ENCODE peak calls at places on chromosomes 1 and 21, in eight cellular contexts. L is thoracic aorta, O is ascending aorta, F is IMR-90, U is AG04449, N is tibial nerve, B is pancreas, Z is choroid plexus epithelial cell. R is an unnamed sample.

GRCh38 chr1:63122051-63122450 is 200.3 kb upstream of the FOXD3 start:
- DNase-seq in L (no peak), O (no peak), F (no peak), U (no peak), N (no peak), B (no peak), Z (peak), R (peak)

GRCh38 chr21:43805275-43805800 is 16.0 kb downstream of the RRP1 start:
- DNase-seq in L (no peak), O (no peak), F (no peak), U (no peak), N (no peak), B (no peak), Z (no peak), R (no peak)

GRCh38 chr1:247119600-247120407 is 15.6 kb upstream of the ZNF669 start:
- DNase-seq in L (no peak), O (no peak), F (no peak), U (no peak), N (no peak), B (no peak), Z (no peak), R (no peak)

GRCh38 chr1:77889671-77890070 is 1.2 kb downstream of the NEXN start:
- DNase-seq in L (no peak), O (no peak), F (peak), U (no peak), N (no peak), B (no peak), Z (peak), R (peak)

GRCh38 chr21:44020551-44020950 is 8.4 kb downstream of the TRAPPC10 start:
- DNase-seq in L (no peak), O (no peak), F (no peak), U (no peak), N (no peak), B (no peak), Z (no peak), R (no peak)

GRCh38 chr1:51518730-51519047 is 377 bp downstream of the EPS15 start:
- DNase-seq in L (no peak), O (peak), F (peak), U (no peak), N (no peak), B (peak), Z (peak), R (peak)

GRCh38 chr1:29762635-29763034 is 526.3 kb downstream of the PTPRU start:
- DNase-seq in L (no peak), O (no peak), F (no peak), U (no peak), N (no peak), B (no peak), Z (no peak), R (no peak)

GRCh38 chr21:38822754-38823374 is 17.1 kb downstream of the ETS2 start:
- DNase-seq in L (no peak), O (no peak), F (no peak), U (no peak), N (no peak), B (no peak), Z (no peak), R (no peak)

GRCh38 chr1:154837034-154837678 is 32.9 kb downstream of the KCNN3 start:
- DNase-seq in L (no peak), O (no peak), F (no peak), U (no peak), N (no peak), B (no peak), Z (no peak), R (no peak)

GRCh38 chr1:17696417-17697301 is 58.5 kb upstream of the ACTL8 start:
- DNase-seq in L (no peak), O (no peak), F (peak), U (peak), N (peak), B (no peak), Z (peak), R (peak)

GRCh38 chr1:218273757-218274505 is 11.2 kb upstream of the RRP15 start:
- DNase-seq in L (no peak), O (no peak), F (no peak), U (no peak), N (no peak), B (no peak), Z (no peak), R (no peak)

GRCh38 chr1:218353656-218354055 is 8.5 kb downstream of the TGFB2 start:
- DNase-seq in L (no peak), O (no peak), F (no peak), U (no peak), N (no peak), B (no peak), Z (no peak), R (no peak)

GRCh38 chr1:76572229-76572628 is 295.1 kb upstream of the ST6GALNAC5 start:
- DNase-seq in L (no peak), O (no peak), F (no peak), U (no peak), N (no peak), B (no peak), Z (no peak), R (no peak)

GRCh38 chr1:76571248-76571647 is 296.0 kb upstream of the ST6GALNAC5 start:
- DNase-seq in L (no peak), O (no peak), F (no peak), U (no peak), N (no peak), B (no peak), Z (no peak), R (no peak)

DNA sequence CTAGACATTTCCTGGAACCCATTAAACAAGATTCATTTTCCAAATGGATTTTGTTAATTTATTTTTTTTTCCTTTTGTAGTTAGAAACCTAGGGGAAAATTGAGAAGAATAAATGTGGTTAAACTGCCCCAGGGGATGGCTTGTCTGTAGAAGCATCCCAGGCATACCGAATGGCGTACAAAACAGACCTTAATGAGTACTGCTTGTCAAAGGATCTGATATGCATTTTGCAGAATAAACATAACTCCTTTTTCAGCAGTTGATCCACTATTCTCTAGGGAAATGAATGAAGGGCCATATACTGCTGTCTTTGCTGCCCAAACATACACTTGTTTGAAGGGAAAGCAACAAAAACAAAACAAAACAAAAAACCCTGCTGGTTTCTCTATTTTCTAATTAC is 298.4 kb upstream of the ST6GALNAC5 start:
- DNase-seq in L (no peak), O (no peak), F (no peak), U (no peak), N (no peak), B (no peak), Z (no peak), R (no peak)
- H3K4me3 ChIP-seq in L (no peak), O (no peak), F (no peak), U (no peak), N (no peak), B (no peak), Z (no peak), R (no peak)

GRCh38 chr1:173867753-173868265 is at the start of gene GAS5:
- DNase-seq in L (peak), O (peak), F (peak), U (peak), N (peak), B (peak), Z (peak), R (peak)

GRCh38 chr1:173867141-173867752 is 542 bp downstream of the GAS5 start:
- DNase-seq in L (no peak), O (no peak), F (no peak), U (no peak), N (no peak), B (peak), Z (peak), R (no peak)

GRCh38 chr1:173869108-173869359 is 854 bp downstream of the ZBTB37 start:
- DNase-seq in L (no peak), O (no peak), F (no peak), U (no peak), N (no peak), B (no peak), Z (no peak), R (no peak)

GRCh38 chr1:173870252-173871075 is 2.3 kb downstream of the ZBTB37 start:
- DNase-seq in L (no peak), O (no peak), F (no peak), U (no peak), N (no peak), B (peak), Z (no peak), R (no peak)

DNA sequence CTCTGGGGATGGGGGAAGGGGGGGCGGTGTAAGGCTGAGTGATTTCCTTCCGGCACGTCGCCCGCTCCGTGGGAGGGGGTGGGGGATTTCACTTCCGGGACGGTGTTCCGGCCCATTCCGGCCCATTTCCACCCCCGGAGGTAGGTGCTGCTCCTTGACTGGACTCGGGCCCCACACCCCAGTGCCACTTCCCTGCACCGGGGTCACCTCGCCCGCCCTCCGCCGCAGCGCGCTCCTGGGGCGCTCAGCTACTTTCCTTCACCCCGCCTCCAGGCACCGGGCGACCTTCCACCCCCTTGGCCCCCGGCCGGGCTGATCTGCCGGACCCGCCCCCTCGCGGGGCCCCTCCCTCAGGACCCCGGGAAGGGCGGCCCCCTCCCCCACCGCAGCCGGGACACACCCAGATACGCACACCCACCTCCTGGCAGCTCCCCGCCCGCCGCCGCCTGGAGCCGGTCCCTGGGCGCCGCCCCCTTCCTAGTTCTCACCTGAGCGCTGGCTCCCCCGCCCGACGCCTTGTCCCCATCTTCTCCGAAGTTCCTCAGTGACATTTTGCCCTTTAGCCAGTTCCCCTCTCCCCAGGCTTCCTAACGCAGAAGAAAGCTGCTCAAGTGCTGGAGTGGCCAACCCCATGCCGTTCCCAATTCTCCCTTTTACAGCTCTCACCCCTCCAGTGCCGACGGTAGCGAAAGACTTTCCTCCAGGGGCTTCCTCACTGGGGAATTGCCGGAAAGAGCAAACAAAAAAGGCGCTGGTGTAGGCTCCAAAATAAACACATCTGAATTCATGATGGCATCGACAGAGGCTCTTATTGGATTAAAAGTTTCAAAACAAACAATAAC is at the start of gene ZBTB37:
- DNase-seq in L (peak), O (peak), F (peak), U (no peak), N (peak), B (peak), Z (peak), R (no peak)
- TF ChIP-seq CTCF in L (no peak), O (no peak), F (no peak), U (no peak), N (no peak), B (no peak), Z (no peak), R (no peak)

GRCh38 chr21:45406801-45407628 is 2.0 kb downstream of the COL18A1 start:
- DNase-seq in L (no peak), O (no peak), F (no peak), U (no peak), N (no peak), B (peak), Z (peak), R (no peak)
- H3K4me3 ChIP-seq in L (peak), O (peak), F (peak), U (no peak), N (peak), B (peak), Z (peak), R (peak)

GRCh38 chr1:199422206-199422605 is 605.3 kb upstream of the NR5A2 start:
- DNase-seq in L (no peak), O (no peak), F (peak), U (no peak), N (no peak), B (no peak), Z (peak), R (peak)
- TF ChIP-seq CTCF in L (no peak), O (no peak), F (peak), U (peak), N (no peak), B (no peak), Z (peak), R (peak)

R was measured in foreskin fibroblast.